ENCODE peak calls at places on chromosomes 16 and 17, in eight cellular contexts. B is neural progenitor cell; M is foreskin fibroblast; J is sigmoid colon; W is stomach; S is fibroblast of pulmonary artery; K is A549; E is CD8-positive, alpha-beta memory T cell. L is an unnamed sample.

GRCh38 chr16:762049-762513 is 1.5 kb downstream of the MSLN start:
- DNase-seq in S (no peak), K (no peak), W (no peak), E (no peak), B (peak), J (no peak), M (no peak), L (no peak)

GRCh38 chr17:27241346-27241946 is 52.5 kb upstream of the WSB1 start:
- DNase-seq in W (no peak), M (no peak), B (no peak), K (peak), E (no peak), S (peak), J (no peak), L (no peak)

GRCh38 chr16:647173-647902 is 1.8 kb upstream of the WDR90 start:
- DNase-seq in M (no peak), E (no peak), K (no peak), B (no peak), S (no peak), J (no peak), W (peak), L (no peak)

GRCh38 chr17:1164935-1165556 is 14.7 kb downstream of the ABR start:
- DNase-seq in E (no peak), B (no peak), W (no peak), J (no peak), K (no peak), S (no peak), M (no peak), L (no peak)

GRCh38 chr17:60165976-60166375 is 16.2 kb downstream of the CA4 start:
- DNase-seq in W (peak), K (no peak), E (no peak), M (no peak), B (no peak), J (no peak), S (no peak), L (no peak)

GRCh38 chr17:50947844-50948514 is 81.8 kb upstream of the TOB1 start:
- DNase-seq in B (no peak), K (peak), W (peak), J (peak), E (no peak), S (no peak), M (no peak), L (no peak)

GRCh38 chr17:76811028-76811427 is 57.2 kb upstream of the MGAT5B start:
- DNase-seq in S (no peak), B (no peak), J (no peak), M (peak), E (no peak), W (no peak), K (no peak), L (no peak)

GRCh38 chr17:49588726-49589555 is 13.3 kb downstream of the NXPH3 start:
- DNase-seq in W (no peak), K (no peak), E (no peak), M (peak), S (peak), J (peak), B (no peak), L (no peak)

GRCh38 chr16:4402439-4403132 is 13.8 kb downstream of the CORO7 start:
- DNase-seq in B (peak), K (peak), J (peak), M (peak), E (peak), S (peak), W (peak), L (peak)
- H3K4me3 ChIP-seq in B (peak), K (peak), J (no peak), M (no peak), E (no peak), S (no peak), W (no peak), L (no peak)

GRCh38 chr17:6456321-6456720 is 12.1 kb downstream of the PIMREG start:
- DNase-seq in B (no peak), J (no peak), S (no peak), E (no peak), W (no peak), M (no peak), K (no peak), L (no peak)

GRCh38 chr17:6452471-6453266 is 8.4 kb downstream of the PIMREG start:
- DNase-seq in W (no peak), S (no peak), K (no peak), B (no peak), J (no peak), E (no peak), M (no peak), L (no peak)

GRCh38 chr17:6453279-6454024 is 9.2 kb downstream of the PIMREG start:
- DNase-seq in J (no peak), B (no peak), M (no peak), E (no peak), K (no peak), S (no peak), W (no peak), L (no peak)

GRCh38 chr17:6455321-6455705 is 11.1 kb downstream of the PIMREG start:
- DNase-seq in S (peak), E (no peak), W (peak), J (no peak), B (peak), M (peak), K (no peak), L (no peak)

DNA sequence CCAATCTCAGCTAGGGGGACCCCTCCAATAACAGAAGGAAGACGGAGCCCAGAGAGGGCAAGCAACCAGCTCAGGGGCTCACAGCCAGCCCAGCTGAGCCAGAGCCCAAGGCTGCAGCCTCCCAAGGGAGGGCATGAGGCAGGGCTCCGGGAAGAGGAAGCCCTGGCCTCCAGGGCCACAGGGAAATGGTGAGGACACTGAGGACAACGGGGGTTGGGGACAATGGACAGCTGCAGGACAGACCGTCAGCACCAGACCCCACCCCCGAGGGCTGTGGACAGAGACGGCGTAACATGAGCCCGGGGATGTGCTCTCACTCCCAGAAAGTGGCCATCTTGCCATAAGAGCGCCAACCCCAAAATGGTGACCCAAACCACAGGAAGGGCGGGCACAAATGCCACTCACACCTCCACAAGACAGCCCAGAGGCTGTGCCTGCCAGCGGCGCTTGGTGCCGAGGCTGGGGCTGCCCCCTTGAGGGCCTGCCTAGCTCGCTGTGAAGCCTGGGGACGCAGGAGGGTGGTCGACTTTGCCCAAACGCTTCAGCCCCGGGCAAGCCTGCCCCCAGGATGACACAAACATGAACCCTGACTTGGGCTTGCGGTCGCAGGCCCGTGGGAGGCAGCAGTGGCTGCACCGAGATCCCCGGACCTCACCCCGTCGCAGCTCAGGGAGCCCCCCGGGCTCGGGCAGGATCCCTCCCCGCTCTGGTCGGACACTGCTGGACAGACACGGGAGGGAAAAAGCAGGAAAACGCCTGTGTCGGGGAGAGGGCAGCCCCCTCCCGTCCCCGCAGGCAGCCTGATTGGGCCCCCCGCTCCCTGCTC is 10.5 kb downstream of the PIMREG start:
- DNase-seq in J (no peak), E (no peak), W (no peak), B (peak), S (no peak), M (no peak), K (no peak), L (no peak)
- H3K4me3 ChIP-seq in J (no peak), E (peak), W (peak), B (peak), S (no peak), M (no peak), K (no peak), L (no peak)

DNA sequence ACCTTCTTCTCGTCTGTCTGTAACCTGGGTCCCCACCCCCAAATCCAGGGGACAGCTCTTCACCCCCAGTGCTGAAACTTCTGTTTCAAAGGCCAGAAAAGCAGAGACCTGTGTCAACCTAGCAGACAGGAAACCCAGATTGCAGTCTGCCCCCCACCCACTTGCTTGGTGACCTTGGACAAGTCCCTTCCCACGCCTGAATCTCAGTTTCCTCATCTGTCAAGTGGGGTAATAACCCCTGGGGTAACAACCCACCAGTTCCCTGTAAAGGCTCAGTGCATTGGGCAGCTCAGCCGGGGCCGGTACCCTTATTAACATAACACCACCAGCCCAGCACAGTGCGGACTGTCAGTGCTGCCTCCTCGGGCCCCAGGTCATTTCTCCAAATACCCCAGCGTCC is 1.3 kb downstream of the STX1B start:
- DNase-seq in E (no peak), M (no peak), B (no peak), S (no peak), W (no peak), K (no peak), J (no peak), L (no peak)
- H3K4me3 ChIP-seq in E (no peak), M (peak), B (no peak), S (no peak), W (no peak), K (no peak), J (no peak), L (no peak)

DNA sequence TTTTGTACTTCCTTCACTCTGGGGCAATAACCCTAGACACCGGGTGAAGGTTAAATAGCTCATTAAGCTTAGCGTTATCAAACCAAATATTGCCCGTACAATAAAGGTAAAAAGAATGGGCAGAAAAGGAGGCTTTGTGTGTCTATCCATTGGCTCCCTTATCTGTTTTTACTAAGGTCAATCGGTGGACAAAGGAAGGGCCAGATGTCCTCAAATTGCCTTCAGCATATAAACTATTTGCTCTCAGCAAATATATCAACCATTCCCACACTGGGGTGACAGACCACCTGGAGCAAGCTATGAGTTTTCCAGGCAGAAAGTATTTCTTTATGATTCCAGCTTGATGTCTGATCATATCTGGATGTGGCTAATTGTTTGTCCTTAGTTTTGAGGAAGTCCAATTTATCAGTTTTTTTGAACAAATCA is 25.3 kb upstream of the WIPI1 start:
- DNase-seq in S (no peak), W (no peak), J (no peak), M (no peak), K (no peak), B (no peak), E (no peak), L (no peak)
- H3K4me3 ChIP-seq in S (no peak), W (no peak), J (no peak), M (no peak), K (no peak), B (no peak), E (no peak), L (no peak)

DNA sequence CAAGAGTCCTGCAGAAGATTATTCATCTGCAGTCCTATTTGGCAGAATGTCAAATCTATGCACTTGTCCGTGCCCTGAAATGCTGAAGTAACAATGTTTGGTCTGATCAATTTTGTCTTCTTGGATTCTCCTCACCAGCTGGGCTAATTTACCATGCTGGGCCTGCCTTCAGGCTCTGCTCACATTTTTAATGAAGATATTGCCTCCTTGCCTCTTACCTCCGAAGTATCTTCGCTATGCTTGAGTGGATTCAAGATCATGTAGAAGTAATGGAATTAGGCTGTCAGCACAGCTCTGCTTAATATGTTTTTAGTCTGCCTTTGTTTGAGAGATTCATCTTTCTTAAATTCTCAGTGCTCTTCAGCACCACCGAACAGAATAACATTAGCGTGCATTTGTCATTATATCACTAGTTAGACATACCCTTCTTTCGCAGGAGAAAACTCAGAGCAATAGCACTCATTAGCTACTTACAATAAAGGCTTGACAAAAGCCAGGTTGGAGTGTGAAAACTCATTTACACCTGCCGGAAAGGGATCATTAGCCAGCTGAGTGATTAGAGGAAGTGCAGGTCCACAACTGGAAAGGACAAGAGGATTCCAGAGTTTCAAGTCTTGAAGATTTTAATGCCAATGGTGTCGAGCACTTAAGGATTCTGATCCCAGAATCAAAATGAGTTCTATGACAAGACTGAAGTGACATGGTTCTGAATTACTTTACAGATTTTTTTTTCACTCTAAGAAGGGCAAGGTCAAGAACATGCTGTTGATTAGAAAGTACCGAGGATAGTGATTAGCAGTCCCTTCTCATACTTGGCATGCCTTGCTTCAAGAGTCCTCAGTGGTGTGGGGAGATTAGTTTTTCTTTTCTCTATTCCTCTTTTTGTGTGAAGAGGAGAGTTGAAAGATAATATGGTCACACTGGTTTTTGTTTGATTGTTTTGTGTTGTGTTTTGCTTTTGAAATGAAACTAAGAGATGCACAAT is 405.6 kb upstream of the TOM1L1 start:
- DNase-seq in S (no peak), B (no peak), E (no peak), K (no peak), W (no peak), M (no peak), J (no peak), L (no peak)
- H3K4me3 ChIP-seq in S (no peak), B (no peak), E (no peak), K (no peak), W (no peak), M (no peak), J (no peak), L (no peak)

DNA sequence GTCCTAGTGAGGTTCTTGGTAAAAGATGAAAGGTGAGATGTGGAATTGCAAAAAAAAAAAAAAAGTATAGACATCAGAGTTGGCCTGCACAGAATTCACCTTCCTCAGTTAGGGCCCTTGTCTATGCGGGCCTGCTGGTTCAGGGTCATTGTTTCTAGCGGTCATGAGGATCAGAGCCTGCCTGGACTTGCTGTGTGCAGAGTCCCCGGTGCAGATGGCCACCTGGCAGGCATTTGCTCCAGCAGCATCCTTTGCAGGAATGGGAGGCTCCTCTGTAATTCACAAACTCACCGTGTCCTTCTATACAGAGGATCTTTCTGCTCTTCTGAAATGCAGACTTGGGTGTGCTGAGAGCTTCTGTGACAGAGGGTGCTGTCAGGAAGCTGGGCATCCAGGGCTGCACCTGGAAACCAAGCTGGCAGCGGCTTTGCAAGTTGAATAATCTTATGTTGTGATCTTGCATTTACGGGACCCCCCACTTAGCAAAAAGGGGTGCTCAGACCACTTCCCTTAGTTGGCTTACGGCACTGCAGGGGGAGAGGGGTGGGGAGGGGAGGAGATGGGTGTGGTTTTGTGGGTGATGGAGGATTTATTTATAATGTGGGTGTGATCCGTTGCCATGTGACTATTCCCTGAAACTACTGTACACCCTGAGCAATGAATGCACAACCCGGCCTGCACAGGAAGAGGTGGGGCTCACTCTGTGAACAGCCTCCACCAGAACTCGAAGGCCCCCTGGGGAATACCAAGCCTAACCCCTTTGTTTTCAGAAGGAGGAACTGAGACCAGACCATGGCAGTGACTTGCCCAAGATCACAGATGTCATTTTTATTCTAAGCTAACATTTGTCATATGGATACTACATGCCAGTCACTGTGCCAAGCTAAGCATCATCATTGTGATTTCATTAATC is 178.2 kb downstream of the PRKCB start:
- DNase-seq in M (no peak), W (peak), B (no peak), E (peak), K (peak), S (no peak), J (no peak), L (no peak)
- H3K4me3 ChIP-seq in M (no peak), W (no peak), B (no peak), E (no peak), K (no peak), S (no peak), J (no peak), L (no peak)

DNA sequence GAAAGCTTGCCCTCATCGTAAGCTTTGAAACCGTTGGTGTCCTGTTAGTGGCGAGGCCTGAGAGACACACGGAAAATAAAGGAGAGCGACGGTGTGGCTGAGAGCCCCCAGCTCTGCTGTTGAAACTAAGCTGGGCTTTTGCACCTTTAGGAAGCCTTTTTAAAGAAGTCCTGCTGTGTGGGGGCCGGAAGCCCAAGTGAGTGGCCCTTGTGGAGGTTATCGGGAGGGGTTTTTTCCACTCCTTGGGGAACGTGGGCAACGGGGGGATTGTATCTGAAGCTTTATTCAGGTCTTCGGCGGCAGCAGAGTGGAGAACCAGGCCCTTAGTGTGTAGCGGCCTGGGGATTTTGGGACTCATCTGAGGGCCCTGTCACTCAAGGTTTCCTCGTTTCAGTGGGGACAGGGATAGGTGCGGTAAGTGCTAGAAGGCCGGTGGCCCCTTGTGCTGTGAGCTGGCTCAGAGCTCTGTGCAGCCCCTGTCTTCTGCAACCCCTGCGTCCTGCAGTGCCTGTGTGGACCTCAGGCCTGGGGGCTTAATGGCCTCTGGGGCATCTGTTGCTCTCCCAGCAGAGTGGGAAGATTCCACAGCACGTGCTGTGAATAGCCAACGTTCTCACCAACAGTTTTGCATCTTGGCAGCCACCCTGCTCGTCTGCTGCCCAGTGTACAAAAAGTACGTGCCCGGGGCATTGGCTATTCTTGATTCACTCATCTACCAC is 4.7 kb downstream of the FOXC2 start:
- DNase-seq in B (no peak), J (no peak), S (no peak), E (no peak), W (no peak), M (peak), K (no peak), L (no peak)
- H3K4me3 ChIP-seq in B (no peak), J (no peak), S (peak), E (no peak), W (no peak), M (no peak), K (no peak), L (no peak)

GRCh38 chr17:16464641-16465312 is 27.2 kb downstream of the LRRC75A start:
- DNase-seq in S (no peak), W (no peak), K (no peak), J (no peak), M (no peak), B (no peak), E (no peak), L (no peak)
- H3K4me3 ChIP-seq in S (no peak), W (no peak), K (no peak), J (no peak), M (no peak), B (no peak), E (no peak), L (no peak)

GRCh38 chr17:81959362-81960129 is 1.4 kb downstream of the NOTUM start:
- DNase-seq in M (peak), J (peak), S (peak), K (peak), E (peak), B (peak), W (peak), L (no peak)

GRCh38 chr17:81960130-81960958 is 643 bp downstream of the NOTUM start:
- DNase-seq in W (no peak), M (no peak), B (peak), E (no peak), K (peak), S (no peak), J (peak), L (no peak)

GRCh38 chr17:81961554-81962498 is 839 bp upstream of the NOTUM start:
- DNase-seq in W (no peak), M (no peak), J (no peak), K (no peak), S (no peak), E (no peak), B (peak), L (no peak)

GRCh38 chr17:81962499-81963441 is 1.8 kb upstream of the NOTUM start:
- DNase-seq in W (no peak), J (no peak), K (no peak), M (no peak), S (no peak), B (peak), E (no peak), L (no peak)

DNA sequence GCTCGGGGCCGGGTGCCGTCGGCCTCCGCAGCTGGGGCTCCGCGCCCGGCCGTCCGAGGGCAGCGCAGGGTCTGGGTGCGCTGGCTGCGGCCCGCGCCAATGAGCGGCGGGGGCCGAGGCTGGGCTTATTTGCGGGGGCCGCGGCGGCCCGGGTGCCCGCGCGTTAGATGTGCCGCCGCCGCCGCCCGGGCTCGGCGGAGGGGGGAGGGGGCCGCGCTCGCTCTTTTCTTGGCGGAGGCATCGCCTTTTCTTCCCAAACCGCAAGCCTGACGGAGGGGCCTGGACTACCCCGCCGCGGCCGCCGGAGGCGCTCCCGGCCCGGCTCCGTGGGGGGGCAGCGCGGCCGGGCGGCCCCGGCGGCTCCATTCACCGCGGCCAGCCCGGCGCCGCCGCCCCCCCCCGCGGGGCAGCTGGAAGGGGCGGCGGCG is at the start of gene NOTUM:
- DNase-seq in S (peak), B (peak), E (no peak), W (no peak), M (peak), J (no peak), K (no peak), L (no peak)
- H3K4me3 ChIP-seq in S (no peak), B (peak), E (no peak), W (peak), M (no peak), J (peak), K (peak), L (no peak)